ENCODE peak calls at places on chromosomes 7 and 10, in five cellular contexts. A is memory B cell, F is GM19239, E is epithelial cell of proximal tubule, I is AG04449. D is an unnamed sample.

GRCh38 chr7:28405662-28406061 is 6.7 kb upstream of the CREB5 start:
- DNase-seq in I (peak), E (peak), A (no peak), F (no peak), D (peak)

GRCh38 chr10:58291538-58292174 is 22.7 kb downstream of the CISD1 start:
- DNase-seq in I (no peak), A (peak), F (no peak), E (no peak), D (peak)

GRCh38 chr7:138564365-138564764 is 104.3 kb downstream of the TRIM24 start:
- DNase-seq in F (no peak), I (no peak), E (no peak), A (no peak), D (no peak)

GRCh38 chr7:104005197-104005596 is 15.7 kb upstream of the RELN start:
- DNase-seq in I (no peak), E (no peak), A (no peak), F (no peak), D (peak)

GRCh38 chr10:59833810-59834209 is 72.5 kb downstream of the CCDC6 start:
- DNase-seq in F (no peak), E (no peak), I (no peak), A (no peak), D (no peak)

GRCh38 chr10:127216786-127217185 is 20.4 kb upstream of the INSYN2A start:
- DNase-seq in E (no peak), F (no peak), I (no peak), A (no peak), D (peak)

GRCh38 chr10:72068126-72068765 is 20.1 kb downstream of the SPOCK2 start:
- DNase-seq in I (no peak), A (no peak), F (no peak), E (no peak), D (no peak)

GRCh38 chr10:3045471-3046209 is 21.7 kb upstream of the PFKP start:
- DNase-seq in F (no peak), I (peak), E (no peak), A (no peak), D (peak)

GRCh38 chr10:132487241-132488135 is 50.1 kb upstream of the INPP5A start:
- DNase-seq in A (no peak), E (no peak), F (no peak), I (no peak), D (no peak)

GRCh38 chr7:131787101-131787500 is 230.7 kb upstream of the PODXL start:
- DNase-seq in E (no peak), F (no peak), I (no peak), A (no peak), D (no peak)

GRCh38 chr7:12584940-12585339 is 14.4 kb downstream of the SCIN start:
- DNase-seq in F (no peak), A (no peak), E (peak), I (peak), D (no peak)

GRCh38 chr10:18378766-18379165 is 238.5 kb downstream of the CACNB2 start:
- DNase-seq in I (no peak), E (no peak), F (no peak), A (no peak), D (no peak)

GRCh38 chr7:106618480-106618879 is 42.5 kb downstream of the CCDC71L start:
- DNase-seq in I (no peak), A (no peak), E (no peak), F (no peak), D (peak)

D was measured in cardiac fibroblast.